ENCODE peak calls at places on chromosomes 16 and 17, in six cellular contexts. One of them, this sample, is unnamed.

GRCh38 chr17:1989135-1989534 is 36.0 kb downstream of the RTN4RL1 start:
- DNase-seq in heart right ventricle: no peak
- DNase-seq in breast epithelium: no peak
- DNase-seq in BJ: peak; percentile 87
- DNase-seq in endothelial cell of umbilical vein: no peak
- DNase-seq in dorsolateral prefrontal cortex: no peak
- DNase-seq in this sample: peak; percentile 24

GRCh38 chr17:64385187-64386083 is 5.2 kb downstream of the PECAM1 start:
- DNase-seq in BJ: peak; percentile 43
- DNase-seq in heart right ventricle: peak; percentile 67
- DNase-seq in breast epithelium: peak; percentile 34
- DNase-seq in dorsolateral prefrontal cortex: no peak
- DNase-seq in endothelial cell of umbilical vein: peak; percentile 96
- DNase-seq in this sample: peak; percentile 10

GRCh38 chr17:40516581-40517285 is 15.3 kb upstream of the TNS4 start:
- DNase-seq in heart right ventricle: no peak
- DNase-seq in breast epithelium: no peak
- DNase-seq in dorsolateral prefrontal cortex: no peak
- DNase-seq in BJ: no peak
- DNase-seq in endothelial cell of umbilical vein: no peak
- DNase-seq in this sample: no peak

GRCh38 chr17:17494499-17495447 is 1.4 kb downstream of the RASD1 start:
- DNase-seq in BJ: no peak
- DNase-seq in endothelial cell of umbilical vein: peak; percentile 20
- DNase-seq in heart right ventricle: peak; percentile 45
- DNase-seq in breast epithelium: peak; percentile 40
- DNase-seq in dorsolateral prefrontal cortex: peak; percentile 50
- DNase-seq in this sample: no peak

GRCh38 chr17:73156166-73156840 is 8.5 kb upstream of the SSTR2 start:
- DNase-seq in dorsolateral prefrontal cortex: peak; percentile 73
- DNase-seq in heart right ventricle: peak; percentile 62
- DNase-seq in breast epithelium: no peak
- DNase-seq in BJ: no peak
- DNase-seq in endothelial cell of umbilical vein: peak; percentile 21
- DNase-seq in this sample: no peak

GRCh38 chr17:76442341-76443338 is 10.3 kb downstream of the UBE2O start:
- DNase-seq in dorsolateral prefrontal cortex: no peak
- DNase-seq in endothelial cell of umbilical vein: peak; percentile 30
- DNase-seq in breast epithelium: no peak
- DNase-seq in heart right ventricle: no peak
- DNase-seq in BJ: no peak
- DNase-seq in this sample: no peak

GRCh38 chr16:19980866-19981265 is 92.8 kb downstream of the GPR139 start:
- DNase-seq in dorsolateral prefrontal cortex: no peak
- DNase-seq in endothelial cell of umbilical vein: peak; percentile 11
- DNase-seq in heart right ventricle: no peak
- DNase-seq in breast epithelium: no peak
- DNase-seq in BJ: no peak
- DNase-seq in this sample: no peak

GRCh38 chr17:3976675-3977171 is 12.5 kb upstream of the ATP2A3 start:
- DNase-seq in endothelial cell of umbilical vein: no peak
- DNase-seq in BJ: no peak
- DNase-seq in dorsolateral prefrontal cortex: peak; percentile 72
- DNase-seq in heart right ventricle: peak; percentile 89
- DNase-seq in breast epithelium: peak; percentile 86
- DNase-seq in this sample: peak; percentile 47

GRCh38 chr16:57610611-57611010 is 17.8 kb upstream of the ADGRG1 start:
- DNase-seq in heart right ventricle: no peak
- DNase-seq in BJ: no peak
- DNase-seq in endothelial cell of umbilical vein: no peak
- DNase-seq in breast epithelium: no peak
- DNase-seq in dorsolateral prefrontal cortex: no peak
- DNase-seq in this sample: no peak

GRCh38 chr17:50599606-50600005 is 35.1 kb upstream of the ABCC3 start:
- DNase-seq in heart right ventricle: no peak
- DNase-seq in endothelial cell of umbilical vein: no peak
- DNase-seq in dorsolateral prefrontal cortex: no peak
- DNase-seq in BJ: no peak
- DNase-seq in breast epithelium: no peak
- DNase-seq in this sample: no peak

GRCh38 chr17:50601789-50602375 is 32.8 kb upstream of the ABCC3 start:
- DNase-seq in dorsolateral prefrontal cortex: no peak
- DNase-seq in breast epithelium: no peak
- DNase-seq in BJ: no peak
- DNase-seq in endothelial cell of umbilical vein: no peak
- DNase-seq in heart right ventricle: no peak
- DNase-seq in this sample: no peak

GRCh38 chr17:50594931-50595330 is 34.4 kb downstream of the CACNA1G start:
- DNase-seq in heart right ventricle: no peak
- DNase-seq in BJ: no peak
- DNase-seq in dorsolateral prefrontal cortex: no peak
- DNase-seq in breast epithelium: no peak
- DNase-seq in endothelial cell of umbilical vein: no peak
- DNase-seq in this sample: no peak

GRCh38 chr17:50596191-50597037 is 35.9 kb downstream of the CACNA1G start:
- DNase-seq in endothelial cell of umbilical vein: no peak
- DNase-seq in dorsolateral prefrontal cortex: no peak
- DNase-seq in heart right ventricle: no peak
- DNase-seq in breast epithelium: no peak
- DNase-seq in BJ: no peak
- DNase-seq in this sample: no peak

DNA sequence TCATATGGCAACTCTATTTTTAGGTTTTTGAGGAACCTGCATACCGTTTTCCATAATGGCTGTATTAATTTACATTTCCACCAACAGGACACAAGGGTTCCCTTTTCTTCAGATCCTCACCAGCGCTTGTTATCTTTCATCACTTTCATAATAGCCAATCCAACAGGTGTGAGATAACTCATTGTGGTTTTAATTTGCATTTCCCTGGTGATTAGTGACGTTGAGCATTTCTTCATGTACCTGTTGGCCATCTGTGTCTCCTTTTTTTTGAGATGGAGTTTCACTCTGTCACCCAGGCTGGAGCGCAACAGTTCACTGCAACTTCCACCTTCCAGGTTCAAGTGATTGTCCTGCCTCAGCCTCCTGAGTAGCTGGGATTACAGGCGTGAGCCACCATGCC is 36.2 kb upstream of the ABCC3 start:
- DNase-seq in dorsolateral prefrontal cortex: no peak
- DNase-seq in endothelial cell of umbilical vein: no peak
- DNase-seq in heart right ventricle: no peak
- DNase-seq in breast epithelium: no peak
- DNase-seq in BJ: no peak
- DNase-seq in this sample: no peak
- H3K27me3 ChIP-seq in dorsolateral prefrontal cortex: no peaks in the 10 kb centered on the region
- H3K27me3 ChIP-seq in endothelial cell of umbilical vein: no peaks in the 10 kb centered on the region
- H3K27me3 ChIP-seq in heart right ventricle: no peaks in the 10 kb centered on the region
- H3K27me3 ChIP-seq in breast epithelium: no peaks in the 10 kb centered on the region
- H3K27me3 ChIP-seq in BJ: peaks cover 14% of the 10 kb centered on the region
- H3K27me3 ChIP-seq in this sample: no peaks in the 10 kb centered on the region

DNA sequence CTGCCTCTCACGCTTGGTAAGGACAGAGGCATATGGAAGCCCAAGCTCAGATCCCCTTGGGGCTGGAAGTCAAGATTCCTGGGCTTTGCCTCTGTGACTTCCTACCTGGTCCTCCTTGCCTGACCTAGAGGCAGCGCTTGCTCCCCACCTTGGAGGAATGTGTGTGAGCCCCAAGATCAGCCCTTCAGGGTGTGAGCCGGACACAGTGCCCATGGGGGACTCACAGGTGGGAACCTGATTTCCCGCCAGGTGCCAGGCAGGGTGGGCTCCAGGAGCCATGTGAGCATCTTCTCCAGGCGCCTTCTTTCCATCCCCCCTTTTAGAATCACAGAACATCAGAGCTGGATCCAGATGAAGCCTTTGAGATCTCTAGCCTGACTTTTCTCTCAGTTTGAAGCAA is 10.2 kb downstream of the CD300LG start:
- DNase-seq in BJ: no peak
- DNase-seq in breast epithelium: no peak
- DNase-seq in dorsolateral prefrontal cortex: no peak
- DNase-seq in heart right ventricle: no peak
- DNase-seq in endothelial cell of umbilical vein: no peak
- DNase-seq in this sample: no peak
- H3K27me3 ChIP-seq in BJ: peaks cover 48% of the 10 kb centered on the region
- H3K27me3 ChIP-seq in breast epithelium: no peaks in the 10 kb centered on the region
- H3K27me3 ChIP-seq in dorsolateral prefrontal cortex: no peaks in the 10 kb centered on the region
- H3K27me3 ChIP-seq in heart right ventricle: no peaks in the 10 kb centered on the region
- H3K27me3 ChIP-seq in endothelial cell of umbilical vein: peaks cover 14% of the 10 kb centered on the region
- H3K27me3 ChIP-seq in this sample: no peaks in the 10 kb centered on the region

GRCh38 chr16:85839681-85840240 is 40.3 kb downstream of the COX4I1 start:
- DNase-seq in dorsolateral prefrontal cortex: no peak
- DNase-seq in endothelial cell of umbilical vein: no peak
- DNase-seq in heart right ventricle: no peak
- DNase-seq in BJ: no peak
- DNase-seq in breast epithelium: no peak
- DNase-seq in this sample: no peak
- H3K27me3 ChIP-seq in dorsolateral prefrontal cortex: no peaks in the 10 kb centered on the region
- H3K27me3 ChIP-seq in endothelial cell of umbilical vein: no peaks in the 10 kb centered on the region
- H3K27me3 ChIP-seq in heart right ventricle: peaks cover 62% of the 10 kb centered on the region
- H3K27me3 ChIP-seq in BJ: peaks cover 7% of the 10 kb centered on the region
- H3K27me3 ChIP-seq in breast epithelium: peaks cover 57% of the 10 kb centered on the region
- H3K27me3 ChIP-seq in this sample: no peaks in the 10 kb centered on the region

GRCh38 chr16:5326395-5326794 is 228.8 kb upstream of the EEF2KMT start:
- DNase-seq in breast epithelium: no peak
- DNase-seq in dorsolateral prefrontal cortex: no peak
- DNase-seq in endothelial cell of umbilical vein: no peak
- DNase-seq in BJ: no peak
- DNase-seq in heart right ventricle: no peak
- DNase-seq in this sample: no peak
- H3K27me3 ChIP-seq in breast epithelium: no peaks in the 10 kb centered on the region
- H3K27me3 ChIP-seq in dorsolateral prefrontal cortex: no peaks in the 10 kb centered on the region
- H3K27me3 ChIP-seq in endothelial cell of umbilical vein: no peaks in the 10 kb centered on the region
- H3K27me3 ChIP-seq in BJ: no peaks in the 10 kb centered on the region
- H3K27me3 ChIP-seq in heart right ventricle: peaks cover 8% of the 10 kb centered on the region
- H3K27me3 ChIP-seq in this sample: no peaks in the 10 kb centered on the region

GRCh38 chr17:50380369-50381259 is 7.6 kb downstream of the EME1 start:
- DNase-seq in BJ: no peak
- DNase-seq in heart right ventricle: no peak
- DNase-seq in dorsolateral prefrontal cortex: no peak
- DNase-seq in endothelial cell of umbilical vein: no peak
- DNase-seq in breast epithelium: no peak
- DNase-seq in this sample: no peak

GRCh38 chr17:50382931-50383330 is 9.9 kb downstream of the EME1 start:
- DNase-seq in dorsolateral prefrontal cortex: no peak
- DNase-seq in heart right ventricle: no peak
- DNase-seq in breast epithelium: no peak
- DNase-seq in endothelial cell of umbilical vein: no peak
- DNase-seq in BJ: no peak
- DNase-seq in this sample: no peak

GRCh38 chr17:50381920-50382319 is 8.9 kb downstream of the EME1 start:
- DNase-seq in heart right ventricle: no peak
- DNase-seq in breast epithelium: no peak
- DNase-seq in endothelial cell of umbilical vein: no peak
- DNase-seq in BJ: no peak
- DNase-seq in dorsolateral prefrontal cortex: no peak
- DNase-seq in this sample: no peak

GRCh38 chr17:50379733-50380132 is 6.7 kb downstream of the EME1 start:
- DNase-seq in breast epithelium: no peak
- DNase-seq in dorsolateral prefrontal cortex: no peak
- DNase-seq in endothelial cell of umbilical vein: no peak
- DNase-seq in BJ: no peak
- DNase-seq in heart right ventricle: no peak
- DNase-seq in this sample: no peak

DNA sequence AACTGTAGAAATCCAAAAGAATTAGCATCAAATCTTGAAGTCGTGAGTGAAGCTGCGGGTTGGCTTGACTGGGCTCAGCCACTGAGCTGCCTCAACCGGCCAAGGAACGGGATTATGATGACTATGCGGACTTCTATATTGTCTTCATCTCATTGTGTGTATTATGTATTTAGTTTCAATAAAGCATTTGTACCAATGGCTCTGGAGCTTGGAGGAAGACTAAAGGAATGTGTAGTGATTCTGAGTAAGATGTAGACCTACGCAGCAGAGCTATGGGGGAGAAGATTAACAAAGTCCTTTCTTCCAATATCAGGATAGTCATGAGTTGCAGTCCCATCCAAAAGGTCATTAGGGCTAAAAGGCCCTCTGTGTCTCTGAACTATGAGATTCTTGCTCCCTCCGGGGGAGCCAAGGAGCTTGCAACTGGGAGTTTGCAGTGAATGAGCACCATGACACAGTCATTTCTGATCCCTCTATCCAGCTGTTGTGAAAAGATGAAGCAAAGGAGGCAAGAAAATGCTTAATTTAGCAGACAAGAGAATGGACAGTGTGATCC is 8.3 kb downstream of the EME1 start:
- DNase-seq in endothelial cell of umbilical vein: no peak
- DNase-seq in breast epithelium: no peak
- DNase-seq in BJ: no peak
- DNase-seq in dorsolateral prefrontal cortex: no peak
- DNase-seq in heart right ventricle: no peak
- DNase-seq in this sample: no peak
- H3K27me3 ChIP-seq in endothelial cell of umbilical vein: no peaks in the 10 kb centered on the region
- H3K27me3 ChIP-seq in breast epithelium: no peaks in the 10 kb centered on the region
- H3K27me3 ChIP-seq in BJ: no peaks in the 10 kb centered on the region
- H3K27me3 ChIP-seq in dorsolateral prefrontal cortex: no peaks in the 10 kb centered on the region
- H3K27me3 ChIP-seq in heart right ventricle: no peaks in the 10 kb centered on the region
- H3K27me3 ChIP-seq in this sample: no peaks in the 10 kb centered on the region